ENCODE peak calls at places on chromosomes 11 and 22, in six cellular contexts. One of them, this sample, is unnamed.

GRCh38 chr22:20981787-20982562 is at the start of gene LZTR1:
- DNase-seq in smooth muscle cell of the brain vasculature: peak
- DNase-seq in NCI-H446 treated with DMSO at 0.1 percent for 48 hours: peak
- DNase-seq in NCI-H1436 treated with DMSO at 0.1 percent for 48 hours: peak
- DNase-seq in tibial nerve: peak
- DNase-seq in COLO829: peak
- DNase-seq in this sample: peak

GRCh38 chr11:18617688-18618340 is 16.3 kb downstream of the SPTY2D1 start:
- DNase-seq in smooth muscle cell of the brain vasculature: no peak
- DNase-seq in COLO829: no peak
- DNase-seq in tibial nerve: no peak
- DNase-seq in NCI-H446 treated with DMSO at 0.1 percent for 48 hours: no peak
- DNase-seq in NCI-H1436 treated with DMSO at 0.1 percent for 48 hours: no peak
- DNase-seq in this sample: no peak

GRCh38 chr11:32796425-32796824 is 2.0 kb upstream of the CCDC73 start:
- DNase-seq in smooth muscle cell of the brain vasculature: no peak
- DNase-seq in COLO829: no peak
- DNase-seq in NCI-H446 treated with DMSO at 0.1 percent for 48 hours: no peak
- DNase-seq in tibial nerve: no peak
- DNase-seq in NCI-H1436 treated with DMSO at 0.1 percent for 48 hours: no peak
- DNase-seq in this sample: no peak

GRCh38 chr11:123228489-123229163 is 33.6 kb upstream of the CLMP start:
- DNase-seq in smooth muscle cell of the brain vasculature: no peak
- DNase-seq in NCI-H1436 treated with DMSO at 0.1 percent for 48 hours: no peak
- DNase-seq in NCI-H446 treated with DMSO at 0.1 percent for 48 hours: no peak
- DNase-seq in COLO829: no peak
- DNase-seq in tibial nerve: no peak
- DNase-seq in this sample: no peak

GRCh38 chr11:75337195-75337654 is 14.2 kb downstream of the ARRB1 start:
- DNase-seq in smooth muscle cell of the brain vasculature: no peak
- DNase-seq in NCI-H1436 treated with DMSO at 0.1 percent for 48 hours: no peak
- DNase-seq in NCI-H446 treated with DMSO at 0.1 percent for 48 hours: no peak
- DNase-seq in COLO829: no peak
- DNase-seq in tibial nerve: no peak
- DNase-seq in this sample: peak

GRCh38 chr11:33687733-33688479 is 12.7 kb downstream of the C11orf91 start:
- DNase-seq in smooth muscle cell of the brain vasculature: peak
- DNase-seq in NCI-H446 treated with DMSO at 0.1 percent for 48 hours: peak
- DNase-seq in NCI-H1436 treated with DMSO at 0.1 percent for 48 hours: no peak
- DNase-seq in COLO829: peak
- DNase-seq in tibial nerve: peak
- DNase-seq in this sample: no peak

GRCh38 chr22:21587803-21588611 is 20.5 kb downstream of the UBE2L3 start:
- DNase-seq in NCI-H446 treated with DMSO at 0.1 percent for 48 hours: no peak
- DNase-seq in COLO829: peak
- DNase-seq in NCI-H1436 treated with DMSO at 0.1 percent for 48 hours: no peak
- DNase-seq in tibial nerve: no peak
- DNase-seq in smooth muscle cell of the brain vasculature: no peak
- DNase-seq in this sample: peak

GRCh38 chr11:2891901-2892214 is 6.3 kb upstream of the CDKN1C start:
- DNase-seq in tibial nerve: no peak
- DNase-seq in NCI-H1436 treated with DMSO at 0.1 percent for 48 hours: no peak
- DNase-seq in smooth muscle cell of the brain vasculature: no peak
- DNase-seq in NCI-H446 treated with DMSO at 0.1 percent for 48 hours: peak
- DNase-seq in COLO829: no peak
- DNase-seq in this sample: peak

GRCh38 chr11:126914166-126914565 is 86.4 kb downstream of the KIRREL3 start:
- DNase-seq in COLO829: no peak
- DNase-seq in smooth muscle cell of the brain vasculature: no peak
- DNase-seq in NCI-H1436 treated with DMSO at 0.1 percent for 48 hours: no peak
- DNase-seq in tibial nerve: no peak
- DNase-seq in NCI-H446 treated with DMSO at 0.1 percent for 48 hours: no peak
- DNase-seq in this sample: no peak

GRCh38 chr11:1878134-1879031 is 13.3 kb downstream of the PRR33 start:
- DNase-seq in NCI-H446 treated with DMSO at 0.1 percent for 48 hours: no peak
- DNase-seq in smooth muscle cell of the brain vasculature: no peak
- DNase-seq in NCI-H1436 treated with DMSO at 0.1 percent for 48 hours: no peak
- DNase-seq in tibial nerve: no peak
- DNase-seq in COLO829: no peak
- DNase-seq in this sample: no peak

GRCh38 chr22:27401321-27401720 is 400.2 kb downstream of the MN1 start:
- DNase-seq in NCI-H446 treated with DMSO at 0.1 percent for 48 hours: no peak
- DNase-seq in smooth muscle cell of the brain vasculature: no peak
- DNase-seq in COLO829: no peak
- DNase-seq in tibial nerve: no peak
- DNase-seq in NCI-H1436 treated with DMSO at 0.1 percent for 48 hours: no peak
- DNase-seq in this sample: no peak

GRCh38 chr22:22034469-22035132 is 52.0 kb upstream of the TOP3B start:
- DNase-seq in smooth muscle cell of the brain vasculature: no peak
- DNase-seq in tibial nerve: no peak
- DNase-seq in NCI-H446 treated with DMSO at 0.1 percent for 48 hours: no peak
- DNase-seq in NCI-H1436 treated with DMSO at 0.1 percent for 48 hours: no peak
- DNase-seq in COLO829: no peak
- DNase-seq in this sample: no peak

GRCh38 chr11:36216061-36216615 is 73.1 kb downstream of the COMMD9 start:
- DNase-seq in smooth muscle cell of the brain vasculature: no peak
- DNase-seq in NCI-H1436 treated with DMSO at 0.1 percent for 48 hours: no peak
- DNase-seq in tibial nerve: no peak
- DNase-seq in NCI-H446 treated with DMSO at 0.1 percent for 48 hours: no peak
- DNase-seq in COLO829: no peak
- DNase-seq in this sample: no peak

GRCh38 chr22:46703166-46703995 is 34.7 kb downstream of the CERK start:
- DNase-seq in NCI-H1436 treated with DMSO at 0.1 percent for 48 hours: no peak
- DNase-seq in COLO829: no peak
- DNase-seq in tibial nerve: no peak
- DNase-seq in NCI-H446 treated with DMSO at 0.1 percent for 48 hours: no peak
- DNase-seq in smooth muscle cell of the brain vasculature: no peak
- DNase-seq in this sample: no peak

GRCh38 chr11:72959998-72960731 is 146.0 kb downstream of the ATG16L2 start:
- DNase-seq in tibial nerve: no peak
- DNase-seq in NCI-H446 treated with DMSO at 0.1 percent for 48 hours: no peak
- DNase-seq in smooth muscle cell of the brain vasculature: no peak
- DNase-seq in COLO829: no peak
- DNase-seq in NCI-H1436 treated with DMSO at 0.1 percent for 48 hours: no peak
- DNase-seq in this sample: no peak

GRCh38 chr11:19970944-19971343 is 189.3 kb downstream of the DBX1 start:
- DNase-seq in COLO829: no peak
- DNase-seq in NCI-H446 treated with DMSO at 0.1 percent for 48 hours: no peak
- DNase-seq in NCI-H1436 treated with DMSO at 0.1 percent for 48 hours: no peak
- DNase-seq in tibial nerve: no peak
- DNase-seq in smooth muscle cell of the brain vasculature: no peak
- DNase-seq in this sample: no peak

GRCh38 chr11:68122936-68123539 is 1.9 kb upstream of the CHKA start:
- DNase-seq in tibial nerve: no peak
- DNase-seq in COLO829: no peak
- DNase-seq in NCI-H446 treated with DMSO at 0.1 percent for 48 hours: no peak
- DNase-seq in smooth muscle cell of the brain vasculature: no peak
- DNase-seq in NCI-H1436 treated with DMSO at 0.1 percent for 48 hours: no peak
- DNase-seq in this sample: no peak

GRCh38 chr22:33812578-33812977 is 107.7 kb downstream of the LARGE1 start:
- DNase-seq in smooth muscle cell of the brain vasculature: no peak
- DNase-seq in NCI-H1436 treated with DMSO at 0.1 percent for 48 hours: no peak
- DNase-seq in tibial nerve: no peak
- DNase-seq in COLO829: no peak
- DNase-seq in NCI-H446 treated with DMSO at 0.1 percent for 48 hours: no peak
- DNase-seq in this sample: no peak

GRCh38 chr11:43789700-43790443 is 90.8 kb upstream of the ALKBH3 start:
- DNase-seq in NCI-H446 treated with DMSO at 0.1 percent for 48 hours: no peak
- DNase-seq in smooth muscle cell of the brain vasculature: no peak
- DNase-seq in tibial nerve: no peak
- DNase-seq in NCI-H1436 treated with DMSO at 0.1 percent for 48 hours: no peak
- DNase-seq in COLO829: peak
- DNase-seq in this sample: no peak

GRCh38 chr11:65414776-65415498 is 7.7 kb upstream of the NEAT1 start:
- DNase-seq in NCI-H446 treated with DMSO at 0.1 percent for 48 hours: no peak
- DNase-seq in COLO829: no peak
- DNase-seq in NCI-H1436 treated with DMSO at 0.1 percent for 48 hours: no peak
- DNase-seq in tibial nerve: no peak
- DNase-seq in smooth muscle cell of the brain vasculature: no peak
- DNase-seq in this sample: no peak

GRCh38 chr11:9704037-9704436 is 40.2 kb downstream of the SWAP70 start:
- DNase-seq in tibial nerve: no peak
- DNase-seq in smooth muscle cell of the brain vasculature: no peak
- DNase-seq in NCI-H446 treated with DMSO at 0.1 percent for 48 hours: no peak
- DNase-seq in COLO829: no peak
- DNase-seq in NCI-H1436 treated with DMSO at 0.1 percent for 48 hours: no peak
- DNase-seq in this sample: no peak

GRCh38 chr22:38455530-38456271 is 702 bp upstream of the KCNJ4 start:
- DNase-seq in COLO829: peak
- DNase-seq in NCI-H446 treated with DMSO at 0.1 percent for 48 hours: no peak
- DNase-seq in NCI-H1436 treated with DMSO at 0.1 percent for 48 hours: no peak
- DNase-seq in tibial nerve: no peak
- DNase-seq in smooth muscle cell of the brain vasculature: no peak
- DNase-seq in this sample: no peak

GRCh38 chr11:94793002-94793401 is 24.8 kb downstream of the AMOTL1 start:
- DNase-seq in tibial nerve: no peak
- DNase-seq in NCI-H1436 treated with DMSO at 0.1 percent for 48 hours: no peak
- DNase-seq in smooth muscle cell of the brain vasculature: no peak
- DNase-seq in COLO829: no peak
- DNase-seq in NCI-H446 treated with DMSO at 0.1 percent for 48 hours: peak
- DNase-seq in this sample: no peak

GRCh38 chr11:86162257-86162656 is 82.3 kb upstream of the EED start:
- DNase-seq in smooth muscle cell of the brain vasculature: peak
- DNase-seq in NCI-H1436 treated with DMSO at 0.1 percent for 48 hours: no peak
- DNase-seq in NCI-H446 treated with DMSO at 0.1 percent for 48 hours: no peak
- DNase-seq in COLO829: no peak
- DNase-seq in tibial nerve: peak
- DNase-seq in this sample: no peak

GRCh38 chr11:20661850-20662249 is 7.5 kb upstream of the NELL1 start:
- DNase-seq in COLO829: no peak
- DNase-seq in tibial nerve: no peak
- DNase-seq in smooth muscle cell of the brain vasculature: no peak
- DNase-seq in NCI-H446 treated with DMSO at 0.1 percent for 48 hours: no peak
- DNase-seq in NCI-H1436 treated with DMSO at 0.1 percent for 48 hours: no peak
- DNase-seq in this sample: no peak

GRCh38 chr11:126354631-126355323 is 709 bp upstream of the ST3GAL4 start:
- DNase-seq in NCI-H446 treated with DMSO at 0.1 percent for 48 hours: no peak
- DNase-seq in NCI-H1436 treated with DMSO at 0.1 percent for 48 hours: no peak
- DNase-seq in smooth muscle cell of the brain vasculature: no peak
- DNase-seq in COLO829: no peak
- DNase-seq in tibial nerve: no peak
- DNase-seq in this sample: no peak

GRCh38 chr11:12770966-12771597 is 96.9 kb downstream of the TEAD1 start:
- DNase-seq in COLO829: no peak
- DNase-seq in NCI-H1436 treated with DMSO at 0.1 percent for 48 hours: no peak
- DNase-seq in NCI-H446 treated with DMSO at 0.1 percent for 48 hours: no peak
- DNase-seq in smooth muscle cell of the brain vasculature: no peak
- DNase-seq in tibial nerve: no peak
- DNase-seq in this sample: no peak

GRCh38 chr22:25651332-25651731 is 86.9 kb downstream of the GRK3 start:
- DNase-seq in tibial nerve: no peak
- DNase-seq in smooth muscle cell of the brain vasculature: no peak
- DNase-seq in NCI-H446 treated with DMSO at 0.1 percent for 48 hours: peak
- DNase-seq in COLO829: no peak
- DNase-seq in NCI-H1436 treated with DMSO at 0.1 percent for 48 hours: no peak
- DNase-seq in this sample: no peak